ENCODE peak calls at places on chromosomes 5 and 9, in five cellular contexts. B, G, Z, N and E are unnamed samples.

GRCh38 chr5:157546456-157547100 is 29.0 kb downstream of the ADAM19 start:
- DNase-seq in N (no peak), G (no peak), B (no peak), Z (no peak), E (no peak)

GRCh38 chr9:135906291-135907005 is 898 bp downstream of the CAMSAP1 start:
- DNase-seq in Z (no peak), G (peak; percentile 56), B (peak; percentile 56), N (peak; percentile 54), E (no peak)

GRCh38 chr5:72330712-72331111 is 10.5 kb downstream of the PTCD2 start:
- DNase-seq in N (no peak), G (no peak), B (no peak), Z (no peak), E (no peak)

GRCh38 chr9:113558632-113559502 is 95.3 kb downstream of the RGS3 start:
- DNase-seq in N (no peak), Z (no peak), G (no peak), B (peak; percentile 95), E (no peak)

GRCh38 chr5:167573274-167574127 is 717.9 kb upstream of the WWC1 start:
- DNase-seq in N (no peak), B (no peak), Z (peak; percentile 36), G (peak; percentile 91), E (no peak)

GRCh38 chr9:108053555-108054061 is 564.0 kb upstream of the KLF4 start:
- DNase-seq in N (peak; percentile 52), Z (no peak), G (peak; percentile 54), B (peak; percentile 58), E (no peak)

GRCh38 chr5:91311697-91312501 is 71.2 kb downstream of the ARRDC3 start:
- DNase-seq in N (peak; percentile 83), B (no peak), G (peak; percentile 2), Z (no peak), E (no peak)

GRCh38 chr5:179113945-179114641 is 53.9 kb downstream of the ZNF354C start:
- DNase-seq in Z (no peak), B (no peak), N (no peak), G (no peak), E (peak; percentile 40)

GRCh38 chr5:56264417-56265025 is 31.4 kb upstream of the ANKRD55 start:
- DNase-seq in Z (peak; percentile 34), N (no peak), B (peak; percentile 24), G (peak; percentile 77), E (no peak)

GRCh38 chr5:75510836-75511434 is 494 bp downstream of the CERT1 start:
- DNase-seq in Z (peak; percentile 18), N (no peak), B (peak; percentile 72), G (peak; percentile 76), E (no peak)

GRCh38 chr9:36450110-36450732 is 50.2 kb upstream of the RNF38 start:
- DNase-seq in Z (no peak), G (peak; percentile 64), N (no peak), B (no peak), E (no peak)

GRCh38 chr5:33361781-33362180 is 79.0 kb upstream of the TARS1 start:
- DNase-seq in N (no peak), G (no peak), Z (no peak), B (no peak), E (no peak)

GRCh38 chr5:108315829-108316228 is 66.1 kb downstream of the FBXL17 start:
- DNase-seq in Z (no peak), N (no peak), G (no peak), B (no peak), E (no peak)

GRCh38 chr9:137226338-137227056 is 805 bp upstream of the RNF224 start:
- DNase-seq in G (no peak), Z (no peak), B (peak; percentile 41), N (no peak), E (no peak)

GRCh38 chr9:137228515-137228967 is 1.2 kb downstream of the RNF224 start:
- DNase-seq in N (no peak), Z (no peak), B (no peak), G (no peak), E (no peak)

GRCh38 chr9:137225701-137226331 is 842 bp downstream of the CYSRT1 start:
- DNase-seq in Z (no peak), G (no peak), N (no peak), B (peak; percentile 54), E (no peak)

GRCh38 chr9:137227853-137228514 is 682 bp downstream of the RNF224 start:
- DNase-seq in N (no peak), Z (no peak), G (no peak), B (peak; percentile 70), E (no peak)

GRCh38 chr9:137227057-137227852 is at the start of gene RNF224:
- DNase-seq in B (peak; percentile 93), N (peak; percentile 21), Z (peak; percentile 81), G (peak; percentile 93), E (peak; percentile 87)
- TF ChIP-seq CTCF in B (peak; percentile 87), N (peak; percentile 94), Z (peak; percentile 87), G (peak; percentile 91), E (peak; percentile 92)

GRCh38 chr5:154858251-154858971 is at the start of gene CNOT8:
- DNase-seq in N (peak; percentile 94), B (peak; percentile 97), G (peak; percentile 98), Z (peak; percentile 96), E (peak; percentile 99)
- TF ChIP-seq CTCF in N (no peak), B (no peak), G (no peak), Z (no peak), E (no peak)

GRCh38 chr5:159405611-159406031 is 75.3 kb upstream of the IL12B start:
- DNase-seq in Z (no peak), G (no peak), B (no peak), N (no peak), E (no peak)
- TF ChIP-seq CTCF in Z (no peak), G (no peak), B (no peak), N (no peak), E (no peak)

GRCh38 chr9:96449522-96449843 is 486 bp upstream of the HABP4 start:
- DNase-seq in B (no peak), Z (no peak), G (peak; percentile 79), N (no peak), E (no peak)

GRCh38 chr9:96450613-96451544 is 910 bp downstream of the HABP4 start:
- DNase-seq in N (peak; percentile 34), Z (peak; percentile 26), G (peak; percentile 59), B (peak; percentile 41), E (peak; percentile 70)

GRCh38 chr9:96457266-96457665 is 7.3 kb downstream of the HABP4 start:
- DNase-seq in G (no peak), N (no peak), Z (no peak), B (no peak), E (no peak)

GRCh38 chr9:96449844-96450612 is at the start of gene HABP4:
- DNase-seq in B (peak; percentile 97), G (peak; percentile 98), Z (peak; percentile 95), N (peak; percentile 78), E (peak; percentile 97)

GRCh38 chr9:96453625-96454024 is 3.7 kb downstream of the HABP4 start:
- DNase-seq in Z (no peak), B (no peak), N (peak; percentile 48), G (peak; percentile 24), E (no peak)
- TF ChIP-seq CTCF in Z (peak; percentile 59), B (peak; percentile 14), N (peak; percentile 68), G (peak; percentile 39), E (peak; percentile 66)

GRCh38 chr5:43105369-43106289 is 15.1 kb upstream of the ZNF131 start:
- DNase-seq in B (peak; percentile 86), Z (peak; percentile 90), N (peak; percentile 83), G (peak; percentile 93), E (peak; percentile 85)
- TF ChIP-seq CTCF in B (peak; percentile 99), Z (peak; percentile 100), N (peak; percentile 100), G (peak; percentile 100), E (peak; percentile 100)

DNA sequence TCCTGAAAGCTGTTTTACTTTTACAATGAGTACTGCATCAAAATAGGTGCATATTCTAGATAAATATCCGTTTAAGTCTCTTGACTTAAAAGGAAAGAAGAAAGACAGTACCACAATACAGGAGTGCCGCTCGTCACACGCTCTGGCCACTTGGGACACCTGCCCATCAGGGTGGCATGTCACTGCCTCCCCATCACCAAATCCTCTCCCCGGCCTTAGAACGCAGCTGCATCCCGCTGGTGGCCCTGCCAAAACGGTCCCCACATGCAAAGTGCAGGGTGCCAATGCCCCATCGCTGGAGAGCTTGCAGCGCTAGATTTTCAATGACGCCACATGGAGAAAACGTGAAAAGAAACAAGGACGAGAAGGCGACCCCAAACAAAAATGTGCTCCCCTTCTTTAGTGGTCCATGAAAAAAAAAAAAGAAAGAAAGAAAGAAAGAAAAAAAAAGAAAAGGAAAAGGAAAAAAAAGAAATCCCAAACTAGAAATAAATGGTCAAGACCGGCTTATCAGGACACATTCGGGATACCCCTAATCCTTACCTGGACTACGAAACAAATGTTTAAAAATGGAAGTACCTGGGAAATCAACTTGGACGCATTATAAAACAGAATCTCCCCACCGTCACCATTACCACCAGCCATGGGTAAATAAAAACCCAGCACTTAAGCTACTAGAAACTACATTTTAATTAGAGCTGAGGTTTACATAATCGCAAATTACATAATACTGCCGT is 1.1 kb downstream of the ANKH start:
- DNase-seq in Z (no peak), B (no peak), G (peak; percentile 25), N (no peak), E (no peak)
- TF ChIP-seq CTCF in Z (no peak), B (no peak), G (no peak), N (no peak), E (no peak)

GRCh38 chr5:18736051-18736398 is 1101.8 kb downstream of the TAF11L14 start:
- DNase-seq in N (no peak), B (no peak), G (no peak), Z (no peak), E (no peak)

DNA sequence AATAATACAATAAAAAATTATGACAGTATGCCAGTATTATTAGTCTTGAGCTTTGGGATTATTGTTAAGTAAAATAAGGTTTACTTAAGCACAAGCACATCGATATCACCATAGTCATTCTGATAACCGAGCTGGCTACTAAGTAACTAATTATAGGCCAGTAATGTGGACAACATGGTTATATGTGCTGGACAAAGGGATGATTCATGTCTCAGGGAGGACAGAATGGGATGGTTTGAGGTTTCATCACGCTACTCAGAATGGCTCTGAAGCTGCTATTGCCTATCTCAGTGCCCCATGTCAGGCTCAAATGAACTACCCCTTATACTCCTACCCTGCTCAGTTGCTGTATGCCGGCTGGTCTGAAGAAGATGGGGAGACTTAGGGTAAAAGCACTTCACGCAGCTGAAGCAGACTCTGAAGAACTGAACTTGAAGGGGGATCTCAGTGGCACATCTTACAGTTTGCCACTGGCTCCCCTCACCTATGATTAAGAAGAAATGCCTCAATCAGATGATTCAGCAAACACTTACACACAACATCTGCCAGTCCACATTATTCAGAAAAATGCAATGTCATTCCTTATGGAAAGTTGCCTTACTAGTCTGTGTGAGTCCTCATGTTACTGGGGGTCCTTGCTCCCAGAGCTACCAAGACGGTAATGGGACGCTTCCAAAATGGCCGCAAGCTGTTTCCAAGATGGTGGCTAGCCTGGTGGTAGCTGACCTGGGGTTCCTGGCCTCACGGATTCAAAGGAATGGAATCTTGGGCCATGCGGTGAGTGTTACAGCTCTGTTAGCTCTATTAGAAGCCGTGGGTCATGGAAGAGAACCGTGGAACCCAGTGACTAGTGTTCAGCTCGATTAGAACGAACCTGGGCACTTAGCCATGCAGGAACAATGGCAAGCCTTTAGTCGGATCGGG is 1098.6 kb downstream of the TAF11L14 start:
- DNase-seq in N (no peak), B (no peak), G (no peak), Z (no peak), E (no peak)
- TF ChIP-seq CTCF in N (no peak), B (no peak), G (no peak), Z (no peak), E (no peak)